ENCODE peak calls at places on chromosomes 5 and 9, in eight cellular contexts. R is BJ, L is lower lobe of right lung, T is chondrocyte, I is Peyer's patch, C is ascending aorta, M is body of pancreas, N is brain microvascular endothelial cell. Z is an unnamed sample.

GRCh38 chr5:139461698-139462097 is 845 bp downstream of the ECSCR start:
- DNase-seq in I (no peak), L (no peak), T (no peak), N (peak; percentile 68), M (no peak), R (no peak), C (no peak), Z (no peak)

GRCh38 chr5:179297486-179298180 is 47.6 kb downstream of the ADAMTS2 start:
- DNase-seq in N (no peak), L (no peak), M (no peak), R (no peak), C (no peak), T (peak; percentile 75), I (no peak), Z (no peak)

GRCh38 chr5:140595538-140595937 is 30.9 kb downstream of the SLC35A4 start:
- DNase-seq in M (peak; percentile 31), L (no peak), R (no peak), T (no peak), C (no peak), I (no peak), N (no peak), Z (no peak)

GRCh38 chr9:18421391-18421790 is 52.6 kb upstream of the ADAMTSL1 start:
- DNase-seq in L (no peak), I (no peak), C (no peak), T (no peak), N (no peak), R (no peak), M (no peak), Z (no peak)

GRCh38 chr9:101027733-101028345 is 688 bp upstream of the PLPPR1 start:
- DNase-seq in N (no peak), L (no peak), I (no peak), R (no peak), M (no peak), T (no peak), C (no peak), Z (no peak)

GRCh38 chr9:15837079-15837679 is 284.3 kb downstream of the CCDC171 start:
- DNase-seq in M (no peak), T (no peak), I (no peak), R (no peak), C (no peak), N (peak; percentile 42), L (no peak), Z (no peak)

GRCh38 chr5:98513378-98513777 is 260.1 kb upstream of the RGMB start:
- DNase-seq in R (no peak), I (no peak), M (peak; percentile 65), N (no peak), L (no peak), T (no peak), C (no peak), Z (no peak)

GRCh38 chr9:106964822-106965525 is 102.0 kb downstream of the ZNF462 start:
- DNase-seq in L (no peak), N (no peak), C (no peak), I (no peak), M (no peak), T (no peak), R (no peak), Z (no peak)

GRCh38 chr9:76459691-76460635 is 981 bp downstream of the GCNT1 start:
- DNase-seq in L (peak; percentile 59), M (peak; percentile 68), R (no peak), I (no peak), C (no peak), T (no peak), N (peak; percentile 55), Z (no peak)

GRCh38 chr9:81234924-81235610 is 454.3 kb downstream of the TLE1 start:
- DNase-seq in L (no peak), I (no peak), M (no peak), C (no peak), R (no peak), T (no peak), N (no peak), Z (no peak)

GRCh38 chr9:116951588-116952433 is 264.7 kb downstream of the TRIM32 start:
- DNase-seq in I (no peak), C (no peak), L (no peak), R (peak; percentile 93), M (no peak), N (peak; percentile 70), T (no peak), Z (no peak)

GRCh38 chr5:2207966-2208544 is 325.3 kb upstream of the IRX4 start:
- DNase-seq in T (no peak), I (no peak), C (no peak), N (no peak), L (no peak), M (peak; percentile 45), R (no peak), Z (no peak)

GRCh38 chr9:79233542-79233941 is 338.2 kb upstream of the TLE4 start:
- DNase-seq in T (no peak), M (peak; percentile 7), I (no peak), R (no peak), L (no peak), C (no peak), N (peak; percentile 22), Z (no peak)

GRCh38 chr5:158895573-158895972 is 204.1 kb downstream of the EBF1 start:
- DNase-seq in M (no peak), L (no peak), I (no peak), C (no peak), N (peak; percentile 14), R (no peak), T (no peak), Z (no peak)

GRCh38 chr9:133742849-133743444 is 4.8 kb upstream of the SARDH start:
- DNase-seq in R (no peak), T (no peak), M (peak; percentile 79), N (peak; percentile 54), C (peak; percentile 79), I (peak; percentile 68), L (peak; percentile 73), Z (peak; percentile 77)

GRCh38 chr5:54630738-54631369 is 113.3 kb downstream of the SNX18 start:
- DNase-seq in N (no peak), C (peak; percentile 88), T (no peak), R (no peak), M (no peak), I (no peak), L (no peak), Z (no peak)

GRCh38 chr5:111932628-111933027 is 175.6 kb upstream of the NREP start:
- DNase-seq in I (no peak), R (no peak), N (peak; percentile 30), L (no peak), M (no peak), C (no peak), T (no peak), Z (no peak)

GRCh38 chr5:107415762-107416161 is 255.0 kb downstream of the EFNA5 start:
- DNase-seq in R (no peak), I (no peak), N (no peak), L (no peak), M (no peak), C (no peak), T (no peak), Z (no peak)

GRCh38 chr9:106890621-106891020 is 27.7 kb downstream of the ZNF462 start:
- DNase-seq in N (no peak), L (no peak), I (no peak), C (no peak), T (no peak), R (no peak), M (no peak), Z (no peak)

GRCh38 chr9:87497604-87498045 is at the start of gene DAPK1:
- DNase-seq in L (peak; percentile 84), N (no peak), T (no peak), I (no peak), R (no peak), C (no peak), M (peak; percentile 85), Z (no peak)
- TF ChIP-seq CTCF in L (peak; percentile 33), N (no peak), T (peak; percentile 54), I (no peak), R (no peak), C (no peak), M (no peak), Z (no peak)

DNA sequence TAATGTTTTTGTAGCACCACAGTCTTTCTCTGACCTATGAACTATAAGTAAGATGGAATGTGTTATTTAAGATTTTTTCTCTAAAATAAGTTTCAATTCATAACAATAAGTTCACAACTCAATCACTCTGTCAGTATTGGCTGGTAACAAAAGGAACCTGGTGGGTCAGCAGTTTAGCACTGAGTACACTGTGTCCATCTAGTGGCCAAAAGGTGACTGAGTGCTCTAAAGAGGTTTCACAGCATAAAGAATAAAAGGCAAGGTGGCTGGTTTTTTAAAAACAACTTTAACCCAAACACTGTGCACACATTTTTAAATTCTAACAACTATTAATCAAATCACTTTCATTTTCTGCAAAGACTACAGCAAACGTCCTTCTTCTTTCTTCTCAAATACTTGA is 443.3 kb downstream of the PDE4D start:
- DNase-seq in N (no peak), T (no peak), I (no peak), M (no peak), L (no peak), C (no peak), R (no peak), Z (no peak)
- TF ChIP-seq CTCF in N (peak; percentile 51), T (peak; percentile 39), I (no peak), M (no peak), L (no peak), C (no peak), R (peak; percentile 20), Z (no peak)

GRCh38 chr9:3004572-3004971 is 160.7 kb upstream of the PUM3 start:
- DNase-seq in L (no peak), T (no peak), R (no peak), M (no peak), N (no peak), C (no peak), I (no peak), Z (no peak)

GRCh38 chr9:3006917-3007316 is 163.0 kb upstream of the PUM3 start:
- DNase-seq in C (no peak), M (no peak), T (no peak), I (no peak), N (no peak), R (no peak), L (no peak), Z (no peak)

GRCh38 chr9:3007331-3007730 is 163.4 kb upstream of the PUM3 start:
- DNase-seq in L (no peak), C (no peak), M (no peak), R (no peak), T (no peak), N (no peak), I (no peak), Z (no peak)

GRCh38 chr9:3012245-3012644 is 168.3 kb upstream of the PUM3 start:
- DNase-seq in I (no peak), R (no peak), C (no peak), T (no peak), L (no peak), N (no peak), M (no peak), Z (no peak)

DNA sequence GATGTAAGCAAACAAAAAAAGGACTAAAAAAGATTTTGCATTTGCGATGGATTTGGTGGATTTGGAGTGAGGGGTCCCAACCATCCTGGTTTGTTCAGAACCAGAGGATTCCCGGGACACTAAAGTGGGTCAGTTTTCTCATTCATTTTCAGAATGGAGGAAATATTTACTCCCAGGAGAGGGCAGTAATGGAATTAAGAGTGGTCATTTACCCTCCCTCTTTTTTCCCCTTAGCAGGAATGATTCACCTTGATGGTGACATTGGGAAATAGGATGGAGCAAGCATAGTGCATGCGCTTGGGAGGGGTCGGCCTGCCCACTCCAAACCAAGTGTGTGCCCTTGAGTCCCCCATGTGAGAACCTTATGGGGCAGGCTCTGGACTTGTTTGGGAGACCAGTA is 164.2 kb upstream of the PUM3 start:
- DNase-seq in I (no peak), L (no peak), T (no peak), M (no peak), C (no peak), R (no peak), N (no peak), Z (no peak)
- TF ChIP-seq CTCF in I (no peak), L (no peak), T (peak; percentile 47), M (no peak), C (no peak), R (no peak), N (no peak), Z (no peak)

GRCh38 chr5:153148624-153148976 is 341.9 kb upstream of the GRIA1 start:
- DNase-seq in M (no peak), C (no peak), I (no peak), L (no peak), T (no peak), R (no peak), N (no peak), Z (no peak)
- TF ChIP-seq CTCF in M (no peak), C (no peak), I (no peak), L (no peak), T (peak; percentile 33), R (no peak), N (no peak), Z (no peak)